ENCODE peak calls at places on chromosomes 3 and 15, in ten cellular contexts. S is left cardiac atrium; T is psoas muscle; Y is NCI-H1092 treated with DMSO at 0.1 percent for 48 hours; C is KG1; J is activated naive CD4-positive, alpha-beta T cell; F is thoracic aorta; I is BE2C; O is GM19239; H is hippocampal formation. E is an unnamed sample.

GRCh38 chr3:79928687-79929408 is 161.1 kb upstream of the ROBO1 start:
- DNase-seq in S (no peak), T (no peak), Y (no peak), C (no peak), J (no peak), F (no peak), I (no peak), O (no peak), H (no peak), E (no peak)

GRCh38 chr3:136860541-136860940 is 1.5 kb upstream of the NCK1 start:
- DNase-seq in S (no peak), T (no peak), Y (no peak), C (no peak), J (no peak), F (no peak), I (no peak), O (no peak), H (no peak), E (no peak)

GRCh38 chr3:40745381-40746106 is 220.8 kb downstream of the ZNF621 start:
- DNase-seq in S (no peak), T (no peak), Y (no peak), C (no peak), J (no peak), F (no peak), I (no peak), O (no peak), H (no peak), E (no peak)

GRCh38 chr3:11622846-11623550 is 20.7 kb downstream of the VGLL4 start:
- DNase-seq in S (no peak), T (no peak), Y (no peak), C (no peak), J (no peak), F (no peak), I (no peak), O (no peak), H (no peak), E (no peak)

GRCh38 chr15:62187910-62188309 is 22.8 kb upstream of the C2CD4B start:
- DNase-seq in S (no peak), T (no peak), Y (no peak), C (no peak), J (no peak), F (no peak), I (no peak), O (no peak), H (no peak), E (no peak)

GRCh38 chr3:60431599-60431958 is 819.7 kb downstream of the FHIT start:
- DNase-seq in S (no peak), T (no peak), Y (no peak), C (no peak), J (no peak), F (no peak), I (no peak), O (no peak), H (no peak), E (no peak)

GRCh38 chr3:44870375-44871061 is 3.9 kb upstream of the TGM4 start:
- DNase-seq in S (no peak), T (no peak), Y (peak; percentile 88), C (no peak), J (no peak), F (no peak), I (no peak), O (no peak), H (no peak), E (peak; percentile 74)

GRCh38 chr3:139450155-139450554 is 26.2 kb downstream of the RBP2 start:
- DNase-seq in S (no peak), T (no peak), Y (no peak), C (no peak), J (no peak), F (no peak), I (no peak), O (no peak), H (no peak), E (no peak)

GRCh38 chr3:30440880-30441279 is 165.5 kb upstream of the TGFBR2 start:
- DNase-seq in S (no peak), T (no peak), Y (no peak), C (no peak), J (no peak), F (peak; percentile 20), I (no peak), O (no peak), H (no peak), E (no peak)

GRCh38 chr3:188950832-188951489 is 220.8 kb upstream of the TPRG1 start:
- DNase-seq in S (peak; percentile 90), T (peak; percentile 60), Y (no peak), C (no peak), J (no peak), F (peak; percentile 67), I (no peak), O (no peak), H (no peak), E (no peak)

GRCh38 chr3:155418426-155418825 is 124.9 kb upstream of the STRIT1 start:
- DNase-seq in S (no peak), T (no peak), Y (peak; percentile 2), C (no peak), J (no peak), F (no peak), I (peak; percentile 38), O (no peak), H (no peak), E (no peak)

GRCh38 chr3:129121016-129121791 is 400 bp downstream of the RAB43 start:
- DNase-seq in S (no peak), T (peak; percentile 28), Y (no peak), C (no peak), J (peak; percentile 45), F (no peak), I (no peak), O (peak; percentile 42), H (peak; percentile 66), E (no peak)

GRCh38 chr3:37935290-37935668 is 55.3 kb upstream of the VILL start:
- DNase-seq in S (no peak), T (no peak), Y (no peak), C (no peak), J (no peak), F (no peak), I (no peak), O (no peak), H (no peak), E (no peak)

GRCh38 chr3:171262431-171262830 is 197.8 kb downstream of the TNIK start:
- DNase-seq in S (no peak), T (no peak), Y (no peak), C (no peak), J (no peak), F (no peak), I (no peak), O (no peak), H (no peak), E (no peak)

GRCh38 chr3:65999606-66000005 is 39.1 kb downstream of the MAGI1 start:
- DNase-seq in S (no peak), T (no peak), Y (no peak), C (no peak), J (no peak), F (no peak), I (no peak), O (no peak), H (no peak), E (no peak)

GRCh38 chr3:185420762-185421161 is 57.8 kb downstream of the MAP3K13 start:
- DNase-seq in S (no peak), T (no peak), Y (peak; percentile 56), C (no peak), J (no peak), F (no peak), I (no peak), O (no peak), H (no peak), E (peak; percentile 36)

GRCh38 chr3:140292684-140293083 is 357.7 kb downstream of the CLSTN2 start:
- DNase-seq in S (peak; percentile 81), T (peak; percentile 78), Y (peak; percentile 14), C (no peak), J (no peak), F (no peak), I (peak; percentile 46), O (no peak), H (no peak), E (peak; percentile 6)

GRCh38 chr3:52246728-52247454 is 1.3 kb downstream of the PPM1M start:
- DNase-seq in S (no peak), T (peak; percentile 14), Y (no peak), C (no peak), J (no peak), F (no peak), I (no peak), O (no peak), H (no peak), E (no peak)

GRCh38 chr3:36991923-36992805 is 767 bp downstream of the EPM2AIP1 start:
- DNase-seq in S (no peak), T (no peak), Y (no peak), C (no peak), J (no peak), F (no peak), I (no peak), O (no peak), H (no peak), E (no peak)

GRCh38 chr3:168248383-168249047 is 152.8 kb upstream of the GOLIM4 start:
- DNase-seq in S (peak; percentile 31), T (no peak), Y (peak; percentile 47), C (no peak), J (no peak), F (no peak), I (peak; percentile 14), O (no peak), H (no peak), E (peak; percentile 70)

GRCh38 chr15:52228928-52229327 is 37.7 kb upstream of the GNB5 start:
- DNase-seq in S (no peak), T (no peak), Y (no peak), C (no peak), J (no peak), F (no peak), I (no peak), O (no peak), H (no peak), E (no peak)

GRCh38 chr15:30924353-30924752 is 20.6 kb downstream of the FAN1 start:
- DNase-seq in S (no peak), T (no peak), Y (no peak), C (no peak), J (no peak), F (no peak), I (no peak), O (no peak), H (no peak), E (no peak)

GRCh38 chr3:155753038-155753647 is 8.3 kb upstream of the PLCH1 start:
- DNase-seq in S (no peak), T (no peak), Y (peak; percentile 42), C (peak; percentile 8), J (no peak), F (no peak), I (no peak), O (no peak), H (peak; percentile 43), E (no peak)

GRCh38 chr3:84536916-84537315 is 421.9 kb upstream of the CADM2 start:
- DNase-seq in S (no peak), T (no peak), Y (no peak), C (no peak), J (no peak), F (no peak), I (no peak), O (no peak), H (no peak), E (no peak)

GRCh38 chr15:30990036-30990435 is 1.4 kb downstream of the MTMR10 start:
- DNase-seq in S (no peak), T (no peak), Y (no peak), C (no peak), J (no peak), F (no peak), I (no peak), O (no peak), H (no peak), E (no peak)

GRCh38 chr15:25508369-25509002 is 69.7 kb upstream of the UBE3A start:
- DNase-seq in S (no peak), T (no peak), Y (peak; percentile 23), C (no peak), J (no peak), F (no peak), I (no peak), O (peak; percentile 7), H (peak; percentile 13), E (no peak)

GRCh38 chr3:3802021-3802420 is 2.8 kb downstream of the LRRN1 start:
- DNase-seq in S (no peak), T (peak; percentile 27), Y (no peak), C (no peak), J (no peak), F (no peak), I (no peak), O (no peak), H (no peak), E (no peak)

GRCh38 chr3:16448691-16449090 is 64.8 kb downstream of the RFTN1 start:
- DNase-seq in S (peak; percentile 74), T (peak; percentile 78), Y (no peak), C (no peak), J (no peak), F (peak; percentile 77), I (no peak), O (no peak), H (peak; percentile 32), E (no peak)

E was measured in NCI-H774.